ENCODE peak calls at places on chromosomes 1 and 21, in four cellular contexts. F is body of pancreas, A is prostate gland, Z is transverse colon. M is an unnamed sample.

GRCh38 chr21:44849616-44850130 is 23.8 kb downstream of the PTTG1IP start:
- DNase-seq in Z (peak; percentile 75), A (no peak), F (no peak), M (no peak)

GRCh38 chr1:173505401-173505800 is 28.3 kb downstream of the PRDX6 start:
- DNase-seq in A (no peak), Z (no peak), F (no peak), M (no peak)

GRCh38 chr1:227356582-227357228 is 38.4 kb upstream of the CDC42BPA start:
- DNase-seq in A (no peak), Z (peak; percentile 21), F (peak; percentile 38), M (no peak)

GRCh38 chr1:194214735-194215134 is 1028.3 kb upstream of the B3GALT2 start:
- DNase-seq in A (no peak), Z (no peak), F (no peak), M (no peak)

GRCh38 chr1:154957258-154957657 is 1.4 kb upstream of the PBXIP1 start:
- DNase-seq in A (no peak), Z (no peak), F (no peak), M (peak; percentile 9)

GRCh38 chr1:237324226-237324625 is 282.2 kb downstream of the RYR2 start:
- DNase-seq in Z (no peak), F (no peak), A (no peak), M (no peak)

GRCh38 chr1:151314137-151314875 is 12.9 kb downstream of the PI4KB start:
- DNase-seq in A (no peak), F (peak; percentile 59), Z (peak; percentile 55), M (peak; percentile 66)

GRCh38 chr1:79976287-79976686 is 969.8 kb upstream of the ADGRL4 start:
- DNase-seq in F (no peak), Z (no peak), A (no peak), M (no peak)

GRCh38 chr1:9194024-9194423 is 40.5 kb upstream of the H6PD start:
- DNase-seq in A (no peak), F (no peak), Z (no peak), M (no peak)

GRCh38 chr1:218679391-218679790 is 334.3 kb downstream of the TGFB2 start:
- DNase-seq in Z (no peak), A (no peak), F (no peak), M (no peak)

GRCh38 chr1:160879056-160879455 is 5.9 kb downstream of the ITLN1 start:
- DNase-seq in F (no peak), A (no peak), Z (no peak), M (no peak)

GRCh38 chr1:44890007-44890406 is 47.0 kb upstream of the PTCH2 start:
- DNase-seq in Z (no peak), F (no peak), A (no peak), M (no peak)

GRCh38 chr1:117339866-117340357 is 27.3 kb upstream of the MAN1A2 start:
- DNase-seq in F (peak; percentile 72), A (peak; percentile 27), Z (peak; percentile 20), M (no peak)

GRCh38 chr1:53899708-53900107 is 5.7 kb downstream of the DIO1 start:
- DNase-seq in A (no peak), F (no peak), Z (no peak), M (no peak)

GRCh38 chr1:162878000-162878596 is 17.1 kb upstream of the CCDC190 start:
- DNase-seq in A (peak; percentile 44), Z (peak; percentile 41), F (peak; percentile 52), M (peak; percentile 45)

GRCh38 chr1:77759090-77760028 is at the start of gene USP33:
- DNase-seq in F (peak; percentile 91), Z (peak; percentile 93), A (peak; percentile 88), M (peak; percentile 93)

GRCh38 chr1:32989160-32989894 is 24.7 kb upstream of the RNF19B start:
- DNase-seq in A (peak; percentile 65), F (peak; percentile 80), Z (peak; percentile 56), M (peak; percentile 82)

GRCh38 chr1:180186831-180187230 is 32.2 kb downstream of the QSOX1 start:
- DNase-seq in F (no peak), Z (no peak), A (no peak), M (no peak)

GRCh38 chr1:180187626-180188025 is 33.0 kb downstream of the QSOX1 start:
- DNase-seq in F (no peak), A (no peak), Z (no peak), M (no peak)

GRCh38 chr1:180190091-180190490 is 35.4 kb downstream of the QSOX1 start:
- DNase-seq in F (no peak), A (no peak), Z (no peak), M (no peak)

GRCh38 chr1:180188103-180188506 is 33.4 kb downstream of the QSOX1 start:
- DNase-seq in Z (peak; percentile 54), A (peak; percentile 45), F (peak; percentile 45), M (no peak)

GRCh38 chr1:180188679-180189175 is 34.1 kb downstream of the QSOX1 start:
- DNase-seq in F (no peak), A (no peak), Z (no peak), M (no peak)
- H3K4me1 ChIP-seq in F (no peaks in the 10 kb centered on the region), A (no peaks in the 10 kb centered on the region), Z (peaks cover 3% of the 10 kb centered on the region), M (no peaks in the 10 kb centered on the region)

GRCh38 chr21:34018910-34019309 is 54.5 kb upstream of the MRPS6 start:
- DNase-seq in Z (no peak), F (no peak), A (no peak), M (no peak)

GRCh38 chr21:34018185-34018584 is 55.2 kb upstream of the MRPS6 start:
- DNase-seq in A (no peak), Z (no peak), F (no peak), M (no peak)

GRCh38 chr21:34019402-34019801 is 54.0 kb upstream of the MRPS6 start:
- DNase-seq in F (no peak), Z (no peak), A (no peak), M (no peak)

GRCh38 chr21:34020005-34020847 is 53.2 kb upstream of the MRPS6 start:
- DNase-seq in Z (no peak), F (no peak), A (no peak), M (no peak)

GRCh38 chr21:34017127-34017961 is 56.0 kb upstream of the MRPS6 start:
- DNase-seq in Z (no peak), A (no peak), F (no peak), M (no peak)
- TF ChIP-seq POLR2A in Z (no peak), A (no peak), F (no peak), M (no peak)

GRCh38 chr1:23184203-23184602 is 15.5 kb upstream of the LUZP1 start:
- DNase-seq in A (no peak), F (no peak), Z (no peak), M (no peak)
- H3K4me3 ChIP-seq in A (no peak overlapping the region), F (no peak overlapping the region), Z (no peak overlapping the region), M (peak overlapping the region; percentile 44)

DNA sequence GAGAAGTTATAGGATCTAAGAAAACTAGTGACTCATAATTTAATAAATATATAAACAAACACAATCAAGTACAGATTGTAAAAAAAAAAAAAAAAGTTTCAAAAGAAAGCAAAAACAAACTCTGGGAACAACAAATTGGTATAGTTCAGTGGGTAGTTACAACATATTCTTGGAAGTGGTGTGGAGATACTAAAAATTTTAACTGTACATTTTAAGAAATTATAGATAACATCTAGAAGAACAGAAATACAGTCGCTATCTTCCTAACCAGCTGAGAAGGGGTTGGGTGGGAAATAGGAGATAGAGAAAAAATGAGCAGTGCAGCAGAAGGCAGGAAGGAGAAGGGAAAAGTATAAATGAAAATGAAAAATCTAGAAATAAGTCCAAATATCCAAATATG is 70.5 kb downstream of the LRRC8C start:
- DNase-seq in A (no peak), Z (no peak), F (no peak), M (no peak)
- H3K4me1 ChIP-seq in A (no peaks in the 10 kb centered on the region), Z (no peaks in the 10 kb centered on the region), F (no peaks in the 10 kb centered on the region), M (no peaks in the 10 kb centered on the region)

GRCh38 chr1:31412732-31413404 is at the start of gene SERINC2:
- DNase-seq in F (peak; percentile 69), Z (peak; percentile 63), A (peak; percentile 39), M (no peak)
- TF ChIP-seq POLR2A in F (peak; percentile 61), Z (no peak), A (peak; percentile 71), M (no peak)

DNA sequence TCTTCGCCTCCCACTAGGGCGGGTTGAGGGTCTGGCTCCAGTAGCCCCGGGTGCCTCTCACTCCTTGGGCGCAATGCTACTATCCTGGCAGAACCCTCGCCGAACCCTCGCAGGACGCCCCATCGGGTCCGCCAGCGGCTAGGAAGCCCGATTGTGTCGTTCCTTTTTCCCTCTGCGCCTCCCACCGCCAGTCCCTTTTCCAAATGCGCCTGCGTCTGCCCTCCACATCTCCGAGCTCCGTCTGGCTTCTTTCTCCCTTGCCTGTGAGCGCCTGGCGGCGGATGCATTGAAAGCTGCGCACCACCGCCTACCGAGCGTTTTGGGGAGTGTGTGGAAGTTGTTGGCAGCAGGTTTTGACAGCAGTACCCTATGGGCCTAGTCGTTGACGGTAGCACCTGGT is 1.0 kb upstream of the DIRAS3 start:
- DNase-seq in Z (no peak), F (peak; percentile 74), A (peak; percentile 33), M (peak; percentile 72)
- H3K4me3 ChIP-seq in Z (no peak overlapping the region), F (no peak overlapping the region), A (peak overlapping the region; percentile 13), M (peak overlapping the region; percentile 7)

GRCh38 chr1:176577651-176578197 is 114.7 kb downstream of the PAPPA2 start:
- DNase-seq in A (no peak), F (no peak), Z (no peak), M (no peak)

GRCh38 chr1:176576670-176577069 is 113.7 kb downstream of the PAPPA2 start:
- DNase-seq in A (no peak), F (no peak), Z (no peak), M (no peak)

GRCh38 chr1:176575991-176576390 is 113.0 kb downstream of the PAPPA2 start:
- DNase-seq in A (no peak), Z (no peak), F (no peak), M (no peak)

GRCh38 chr1:176579087-176579486 is 116.1 kb downstream of the PAPPA2 start:
- DNase-seq in F (no peak), A (no peak), Z (no peak), M (no peak)

GRCh38 chr1:176574756-176575155 is 111.8 kb downstream of the PAPPA2 start:
- DNase-seq in Z (no peak), F (no peak), A (no peak), M (no peak)
- H3K4me1 ChIP-seq in Z (no peaks in the 10 kb centered on the region), F (no peaks in the 10 kb centered on the region), A (no peaks in the 10 kb centered on the region), M (no peaks in the 10 kb centered on the region)

GRCh38 chr1:39761557-39762260 is 9.4 kb downstream of the OXCT2 start:
- DNase-seq in F (no peak), Z (no peak), A (no peak), M (no peak)
- TF ChIP-seq POLR2A in F (no peak), Z (no peak), A (no peak), M (no peak)

DNA sequence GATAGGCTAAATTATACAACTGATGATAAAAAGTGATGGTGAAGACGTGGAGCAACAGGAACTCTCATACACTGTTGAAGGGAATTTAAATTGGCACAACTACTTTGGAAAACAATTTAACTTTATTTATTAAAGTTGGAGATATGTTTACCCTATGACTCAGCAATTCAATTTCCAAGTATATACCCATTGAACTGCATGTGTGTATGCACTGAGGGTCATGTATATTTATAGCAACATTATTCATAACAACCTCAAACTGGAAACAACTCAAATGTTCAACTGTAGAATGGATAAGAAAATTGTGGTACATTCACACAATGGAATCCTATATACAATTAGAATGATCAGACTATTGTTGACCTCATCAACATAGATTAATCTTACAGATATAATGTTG is 16.5 kb upstream of the BCAS2 start:
- DNase-seq in F (no peak), A (no peak), Z (no peak), M (no peak)
- H3K4me3 ChIP-seq in F (no peak overlapping the region), A (no peak overlapping the region), Z (no peak overlapping the region), M (no peak overlapping the region)

M was measured in heart left ventricle.